ENCODE peak calls at places on chromosomes 1 and 21, in five cellular contexts. One of them, this sample, is unnamed.

GRCh38 chr1:45079533-45079932 is 67.5 kb downstream of the UROD start:
- DNase-seq in tibial artery: no peak
- DNase-seq in osteocyte: no peak
- DNase-seq in GM13977: no peak
- DNase-seq in lower lobe of right lung: no peak
- DNase-seq in this sample: no peak

GRCh38 chr21:44911384-44912157 is 9.1 kb downstream of the ITGB2 start:
- DNase-seq in tibial artery: peak
- DNase-seq in osteocyte: no peak
- DNase-seq in GM13977: peak
- DNase-seq in lower lobe of right lung: peak
- DNase-seq in this sample: peak

GRCh38 chr1:203537806-203538464 is 44.0 kb downstream of the OPTC start:
- DNase-seq in tibial artery: no peak
- DNase-seq in osteocyte: no peak
- DNase-seq in GM13977: no peak
- DNase-seq in lower lobe of right lung: peak
- DNase-seq in this sample: no peak

GRCh38 chr1:204104331-204105222 is 31.7 kb downstream of the SOX13 start:
- DNase-seq in tibial artery: no peak
- DNase-seq in osteocyte: no peak
- DNase-seq in GM13977: no peak
- DNase-seq in lower lobe of right lung: no peak
- DNase-seq in this sample: no peak

GRCh38 chr1:40980453-40981121 is 1.1 kb downstream of the CTPS1 start:
- DNase-seq in tibial artery: no peak
- DNase-seq in osteocyte: no peak
- DNase-seq in GM13977: peak
- DNase-seq in lower lobe of right lung: no peak
- DNase-seq in this sample: peak

GRCh38 chr1:197614916-197615692 is 160.2 kb downstream of the DENND1B start:
- DNase-seq in tibial artery: no peak
- DNase-seq in osteocyte: no peak
- DNase-seq in GM13977: no peak
- DNase-seq in lower lobe of right lung: no peak
- DNase-seq in this sample: no peak

GRCh38 chr1:192793983-192794767 is 14.7 kb upstream of the RGS2 start:
- DNase-seq in tibial artery: no peak
- DNase-seq in osteocyte: no peak
- DNase-seq in GM13977: no peak
- DNase-seq in lower lobe of right lung: no peak
- DNase-seq in this sample: no peak

GRCh38 chr1:157648317-157648716 is 50.4 kb upstream of the FCRL4 start:
- DNase-seq in tibial artery: no peak
- DNase-seq in osteocyte: no peak
- DNase-seq in GM13977: no peak
- DNase-seq in lower lobe of right lung: no peak
- DNase-seq in this sample: no peak

GRCh38 chr1:179806333-179806732 is 63.2 kb downstream of the FAM163A start:
- DNase-seq in tibial artery: no peak
- DNase-seq in osteocyte: no peak
- DNase-seq in GM13977: no peak
- DNase-seq in lower lobe of right lung: no peak
- DNase-seq in this sample: no peak

GRCh38 chr1:27724961-27725373 is 794 bp upstream of the FAM76A start:
- DNase-seq in tibial artery: peak
- DNase-seq in osteocyte: no peak
- DNase-seq in GM13977: no peak
- DNase-seq in lower lobe of right lung: peak
- DNase-seq in this sample: no peak

GRCh38 chr1:117586337-117586736 is 19.5 kb upstream of the TENT5C start:
- DNase-seq in tibial artery: no peak
- DNase-seq in osteocyte: no peak
- DNase-seq in GM13977: no peak
- DNase-seq in lower lobe of right lung: no peak
- DNase-seq in this sample: no peak

GRCh38 chr1:201126463-201126831 is 537 bp downstream of the ASCL5 start:
- DNase-seq in tibial artery: no peak
- DNase-seq in osteocyte: no peak
- DNase-seq in GM13977: no peak
- DNase-seq in lower lobe of right lung: no peak
- DNase-seq in this sample: no peak

GRCh38 chr1:229843627-229844238 is 217.7 kb downstream of the URB2 start:
- DNase-seq in tibial artery: no peak
- DNase-seq in osteocyte: no peak
- DNase-seq in GM13977: no peak
- DNase-seq in lower lobe of right lung: no peak
- DNase-seq in this sample: no peak

GRCh38 chr1:5988596-5989285 is 3.5 kb downstream of the NPHP4 start:
- DNase-seq in tibial artery: no peak
- DNase-seq in osteocyte: no peak
- DNase-seq in GM13977: no peak
- DNase-seq in lower lobe of right lung: peak
- DNase-seq in this sample: no peak

GRCh38 chr1:13725714-13726175 is 25.8 kb downstream of the PRDM2 start:
- DNase-seq in tibial artery: no peak
- DNase-seq in osteocyte: no peak
- DNase-seq in GM13977: no peak
- DNase-seq in lower lobe of right lung: no peak
- DNase-seq in this sample: peak
- TF ChIP-seq CTCF in tibial artery: peak
- TF ChIP-seq CTCF in osteocyte: peak
- TF ChIP-seq CTCF in GM13977: peak
- TF ChIP-seq CTCF in lower lobe of right lung: peak
- TF ChIP-seq CTCF in this sample: peak

DNA sequence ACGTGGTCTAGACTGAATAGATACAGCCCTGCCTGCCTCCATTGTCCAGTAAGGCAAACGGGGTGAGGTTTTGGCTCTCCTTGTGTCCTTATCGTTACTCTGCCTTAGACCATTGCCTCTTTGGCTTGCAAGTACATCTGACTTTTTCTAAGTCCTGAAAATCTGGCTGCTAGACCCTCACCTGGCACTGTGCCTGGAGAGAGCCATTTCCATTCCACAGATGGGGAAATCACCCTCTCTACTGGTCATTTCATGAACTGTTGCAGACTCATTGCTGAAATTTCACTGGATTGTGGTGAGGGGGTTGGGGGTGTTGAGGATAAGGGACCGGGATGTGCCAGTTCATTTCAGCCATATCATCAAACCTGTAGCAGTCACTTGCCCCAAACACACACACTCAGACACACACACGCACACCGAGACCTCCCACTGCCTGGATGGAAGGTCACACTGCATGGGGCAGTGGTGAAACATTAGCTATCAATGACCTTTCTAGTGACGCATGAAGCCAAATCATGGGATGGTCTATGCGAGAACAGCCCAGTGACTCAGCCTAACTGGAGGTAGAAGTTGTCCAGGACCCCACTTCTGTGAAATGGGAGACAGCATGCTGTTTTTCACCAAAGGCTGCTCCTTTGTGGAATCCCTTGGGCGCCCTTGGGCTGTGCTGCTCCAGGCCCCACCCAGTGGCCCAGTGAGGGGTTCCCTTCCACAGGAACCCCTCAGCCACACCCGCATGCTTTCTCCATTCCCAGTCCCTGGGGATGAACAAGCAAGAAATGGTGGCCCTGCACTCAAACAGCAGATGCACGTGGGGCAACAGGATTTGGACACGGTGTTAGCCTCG is 34.9 kb upstream of the VASH2 start:
- DNase-seq in tibial artery: no peak
- DNase-seq in osteocyte: no peak
- DNase-seq in GM13977: no peak
- DNase-seq in lower lobe of right lung: no peak
- DNase-seq in this sample: peak
- TF ChIP-seq CTCF in tibial artery: no peak
- TF ChIP-seq CTCF in osteocyte: peak
- TF ChIP-seq CTCF in GM13977: peak
- TF ChIP-seq CTCF in lower lobe of right lung: no peak
- TF ChIP-seq CTCF in this sample: no peak

GRCh38 chr1:26050255-26050640 is 4.3 kb upstream of the SLC30A2 start:
- DNase-seq in tibial artery: no peak
- DNase-seq in osteocyte: no peak
- DNase-seq in GM13977: no peak
- DNase-seq in lower lobe of right lung: no peak
- DNase-seq in this sample: no peak
- TF ChIP-seq CTCF in tibial artery: no peak
- TF ChIP-seq CTCF in osteocyte: no peak
- TF ChIP-seq CTCF in GM13977: no peak
- TF ChIP-seq CTCF in lower lobe of right lung: no peak
- TF ChIP-seq CTCF in this sample: no peak

DNA sequence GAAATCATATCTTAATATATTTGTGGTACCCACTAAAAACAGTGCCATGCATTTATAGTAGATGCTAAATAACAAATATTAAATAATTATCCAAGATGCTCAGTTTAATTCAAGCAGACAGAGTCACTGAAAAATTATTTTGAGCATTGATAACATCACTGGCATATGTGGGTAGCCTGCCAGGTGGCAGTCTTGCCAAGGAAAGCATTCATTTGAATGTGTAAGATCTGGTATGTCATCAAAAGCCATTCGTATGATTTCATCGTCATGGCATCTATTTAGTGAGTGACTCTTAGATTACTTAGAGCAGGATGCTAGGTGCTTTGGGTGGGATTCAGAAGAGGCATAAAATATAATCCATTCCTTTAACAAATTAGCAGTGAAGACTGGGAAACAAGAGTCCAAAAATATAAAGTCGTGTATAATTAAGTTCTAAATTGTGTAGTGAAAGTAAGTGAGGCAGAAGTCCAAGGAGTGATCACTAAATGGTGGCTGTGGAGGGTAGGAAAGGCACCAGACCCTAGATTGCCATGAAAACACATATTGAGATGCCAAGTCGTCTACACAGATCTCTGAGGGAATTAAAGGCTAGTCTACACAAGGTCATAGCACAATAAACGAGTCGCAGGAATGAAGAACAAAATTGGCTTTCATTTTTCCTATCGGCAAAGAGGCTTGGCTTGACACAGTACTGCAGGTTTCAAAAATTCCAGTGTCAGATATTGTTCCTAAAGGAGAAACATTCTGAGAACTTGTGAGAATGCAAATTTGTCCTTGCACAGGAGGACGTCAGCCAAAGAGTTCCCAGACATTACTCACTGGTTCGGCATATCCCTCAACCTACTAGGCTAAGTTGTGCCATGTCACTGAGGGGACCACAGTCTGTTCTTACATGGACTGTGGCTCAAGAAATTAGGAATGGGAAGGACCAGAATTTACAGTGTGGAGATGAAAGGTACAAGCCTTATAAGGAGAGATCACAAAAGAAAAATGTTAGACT is 130.8 kb downstream of the LYPLAL1 start:
- DNase-seq in tibial artery: peak
- DNase-seq in osteocyte: no peak
- DNase-seq in GM13977: no peak
- DNase-seq in lower lobe of right lung: no peak
- DNase-seq in this sample: no peak
- TF ChIP-seq CTCF in tibial artery: no peak
- TF ChIP-seq CTCF in osteocyte: peak
- TF ChIP-seq CTCF in GM13977: no peak
- TF ChIP-seq CTCF in lower lobe of right lung: no peak
- TF ChIP-seq CTCF in this sample: no peak

GRCh38 chr21:32562426-32562825 is 22.9 kb downstream of the TCP10L start:
- DNase-seq in tibial artery: no peak
- DNase-seq in osteocyte: no peak
- DNase-seq in GM13977: no peak
- DNase-seq in lower lobe of right lung: no peak
- DNase-seq in this sample: no peak
- TF ChIP-seq CTCF in tibial artery: peak
- TF ChIP-seq CTCF in osteocyte: peak
- TF ChIP-seq CTCF in GM13977: no peak
- TF ChIP-seq CTCF in lower lobe of right lung: peak
- TF ChIP-seq CTCF in this sample: no peak

GRCh38 chr1:56295949-56296929 is 283.1 kb downstream of the PLPP3 start:
- DNase-seq in tibial artery: no peak
- DNase-seq in osteocyte: no peak
- DNase-seq in GM13977: no peak
- DNase-seq in lower lobe of right lung: no peak
- DNase-seq in this sample: no peak
- TF ChIP-seq CTCF in tibial artery: no peak
- TF ChIP-seq CTCF in osteocyte: no peak
- TF ChIP-seq CTCF in GM13977: no peak
- TF ChIP-seq CTCF in lower lobe of right lung: no peak
- TF ChIP-seq CTCF in this sample: no peak